ENCODE peak calls at places on chromosomes 2 and 18, in ten cellular contexts. T is heart left ventricle, W is Peyer's patch, Y is IMR-90, Q is left ventricle myocardium inferior, N is breast epithelium, C is mucosa of descending colon, K is lower lobe of right lung, V is adrenal gland, D is A549. A is an unnamed sample.

GRCh38 chr2:65128297-65129190 is 1.4 kb downstream of the RAB1A start:
- DNase-seq in T (no peak), W (no peak), Y (peak; percentile 45), Q (no peak), N (peak; percentile 44), C (peak; percentile 57), K (no peak), V (peak; percentile 28), D (no peak), A (peak; percentile 66)

GRCh38 chr2:201984800-201985525 is 48.7 kb upstream of the FZD7 start:
- DNase-seq in T (no peak), W (no peak), Y (no peak), Q (no peak), N (peak; percentile 91), C (peak; percentile 7), K (no peak), V (no peak), D (no peak), A (no peak)

GRCh38 chr2:111160758-111161157 is 40.0 kb downstream of the BCL2L11 start:
- DNase-seq in T (no peak), W (no peak), Y (peak; percentile 90), Q (no peak), N (no peak), C (no peak), K (no peak), V (no peak), D (no peak), A (peak; percentile 86)

GRCh38 chr2:145203931-145204330 is 684.0 kb upstream of the ZEB2 start:
- DNase-seq in T (no peak), W (no peak), Y (no peak), Q (no peak), N (no peak), C (no peak), K (no peak), V (no peak), D (no peak), A (no peak)

GRCh38 chr2:139142252-139142651 is 362.1 kb upstream of the NXPH2 start:
- DNase-seq in T (no peak), W (no peak), Y (peak; percentile 1), Q (no peak), N (no peak), C (peak; percentile 6), K (no peak), V (no peak), D (no peak), A (peak; percentile 41)

GRCh38 chr18:28581503-28582169 is 404.7 kb upstream of the CDH2 start:
- DNase-seq in T (no peak), W (no peak), Y (no peak), Q (no peak), N (no peak), C (no peak), K (no peak), V (no peak), D (no peak), A (peak; percentile 5)

GRCh38 chr2:45409677-45410076 is 201.4 kb downstream of the SRBD1 start:
- DNase-seq in T (no peak), W (no peak), Y (no peak), Q (no peak), N (no peak), C (no peak), K (no peak), V (no peak), D (no peak), A (no peak)

GRCh38 chr2:163405298-163405697 is 330.5 kb downstream of the FIGN start:
- DNase-seq in T (no peak), W (no peak), Y (no peak), Q (no peak), N (no peak), C (no peak), K (no peak), V (no peak), D (no peak), A (peak; percentile 8)

DNA sequence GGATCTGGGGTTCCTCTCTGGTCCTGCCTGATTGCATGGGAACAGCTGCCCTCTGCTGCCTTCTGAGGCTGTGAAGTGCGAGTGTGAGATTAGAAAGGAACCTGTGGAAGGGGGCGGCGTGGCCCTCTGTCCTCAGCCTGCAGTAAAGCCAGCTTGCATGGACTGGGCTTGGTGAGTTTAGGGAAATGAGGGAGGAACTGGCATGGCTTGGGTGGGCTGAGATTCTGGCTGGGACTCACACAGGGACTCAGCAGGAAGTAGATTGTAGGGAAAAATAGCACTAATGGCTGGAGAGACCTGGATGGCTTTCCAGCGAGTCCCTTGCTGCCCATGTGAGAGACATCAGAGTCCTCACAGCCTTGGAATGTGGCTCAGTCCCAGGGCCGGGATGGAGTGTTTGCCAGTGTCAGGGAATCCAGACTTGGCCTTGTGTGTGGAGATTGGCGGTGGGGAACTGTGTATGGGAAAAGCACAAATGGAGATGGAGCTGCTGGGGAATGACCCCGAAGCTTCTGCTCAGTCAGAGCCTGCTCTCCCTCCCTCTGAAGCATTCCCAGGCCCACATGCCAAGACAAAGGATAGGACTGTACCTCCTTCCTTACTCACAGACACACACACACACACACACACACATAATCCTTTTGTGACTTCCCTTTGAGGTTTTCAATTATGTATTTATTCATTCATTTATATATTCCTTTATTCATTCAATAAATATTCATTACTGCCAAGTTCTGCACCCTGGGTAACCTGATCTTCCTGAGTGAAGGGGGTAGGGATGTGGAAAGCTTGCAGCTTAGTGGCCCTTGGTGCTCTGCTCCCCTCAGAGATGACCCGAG is 115.4 kb downstream of the ACAA2 start:
- DNase-seq in T (peak; percentile 32), W (no peak), Y (peak; percentile 53), Q (peak; percentile 27), N (no peak), C (no peak), K (peak; percentile 49), V (no peak), D (no peak), A (no peak)
- TF ChIP-seq CTCF in T (no peak), W (no peak), Y (no peak), Q (peak; percentile 12), N (no peak), C (no peak), K (no peak), V (no peak), D (no peak), A (no peak)

GRCh38 chr2:43642363-43642762 is 5.3 kb downstream of the PLEKHH2 start:
- DNase-seq in T (no peak), W (no peak), Y (no peak), Q (no peak), N (no peak), C (no peak), K (no peak), V (no peak), D (no peak), A (no peak)

GRCh38 chr2:43634604-43635306 is 2.3 kb upstream of the PLEKHH2 start:
- DNase-seq in T (no peak), W (no peak), Y (peak; percentile 89), Q (no peak), N (no peak), C (no peak), K (no peak), V (no peak), D (peak; percentile 35), A (peak; percentile 82)

GRCh38 chr2:43636616-43637015 is 444 bp upstream of the PLEKHH2 start:
- DNase-seq in T (no peak), W (no peak), Y (no peak), Q (no peak), N (no peak), C (no peak), K (no peak), V (no peak), D (no peak), A (no peak)

GRCh38 chr2:43631918-43632317 is 5.1 kb upstream of the PLEKHH2 start:
- DNase-seq in T (no peak), W (no peak), Y (no peak), Q (no peak), N (no peak), C (no peak), K (no peak), V (no peak), D (no peak), A (no peak)

DNA sequence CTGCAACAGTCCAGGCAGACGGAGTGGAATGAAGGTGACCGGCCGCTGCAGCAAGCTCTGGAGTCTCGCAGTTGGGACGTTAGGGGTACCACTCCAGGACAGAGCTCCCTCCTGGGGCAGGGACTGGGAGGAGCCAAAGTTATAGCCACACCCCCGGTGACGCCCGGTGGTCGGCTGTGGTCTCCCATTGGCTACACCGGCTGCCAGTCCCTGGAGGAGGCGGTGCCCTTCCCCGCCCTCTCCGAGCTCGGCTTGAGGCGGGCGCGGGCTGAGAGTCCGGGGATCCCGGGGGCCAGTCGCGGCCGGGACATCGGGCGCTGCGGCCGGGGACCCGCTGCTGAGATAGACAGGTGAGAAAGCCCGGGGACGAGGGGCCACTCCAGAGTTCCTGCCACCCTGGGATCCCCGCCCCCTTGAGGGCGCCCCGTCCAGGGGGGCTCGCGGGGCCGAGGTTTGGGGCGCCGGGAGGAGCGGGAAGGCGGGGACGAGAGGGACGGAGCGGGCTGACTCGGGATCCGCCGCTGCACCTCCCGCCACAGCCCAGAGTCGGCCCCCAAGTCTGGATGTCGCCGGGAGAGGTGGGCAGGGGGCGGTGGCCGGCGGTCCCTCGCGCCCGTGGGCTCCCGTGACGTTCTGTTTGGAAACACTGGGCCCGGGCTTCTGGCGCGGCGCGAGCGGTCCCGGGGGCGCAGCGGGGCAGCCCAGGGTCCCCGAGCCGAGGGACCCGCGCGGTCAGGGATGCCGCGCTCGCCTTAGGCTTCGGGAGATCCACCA is at the start of gene PLEKHH2:
- DNase-seq in T (peak; percentile 88), W (peak; percentile 90), Y (peak; percentile 83), Q (peak; percentile 87), N (peak; percentile 91), C (peak; percentile 92), K (peak; percentile 88), V (peak; percentile 92), D (peak; percentile 94), A (peak; percentile 87)
- H3K4me3 ChIP-seq in T (peak within 1 kb of the TSS; percentile 77), W (peak within 1 kb of the TSS; percentile 73), Y (peak within 1 kb of the TSS; percentile 73), Q (peak within 1 kb of the TSS; percentile 86), N (peak within 1 kb of the TSS; percentile 95), C (peak within 1 kb of the TSS; percentile 44), K (peak within 1 kb of the TSS; percentile 91), V (peak within 1 kb of the TSS; percentile 83), D (peak within 1 kb of the TSS; percentile 80), A (peak within 1 kb of the TSS; percentile 76)

DNA sequence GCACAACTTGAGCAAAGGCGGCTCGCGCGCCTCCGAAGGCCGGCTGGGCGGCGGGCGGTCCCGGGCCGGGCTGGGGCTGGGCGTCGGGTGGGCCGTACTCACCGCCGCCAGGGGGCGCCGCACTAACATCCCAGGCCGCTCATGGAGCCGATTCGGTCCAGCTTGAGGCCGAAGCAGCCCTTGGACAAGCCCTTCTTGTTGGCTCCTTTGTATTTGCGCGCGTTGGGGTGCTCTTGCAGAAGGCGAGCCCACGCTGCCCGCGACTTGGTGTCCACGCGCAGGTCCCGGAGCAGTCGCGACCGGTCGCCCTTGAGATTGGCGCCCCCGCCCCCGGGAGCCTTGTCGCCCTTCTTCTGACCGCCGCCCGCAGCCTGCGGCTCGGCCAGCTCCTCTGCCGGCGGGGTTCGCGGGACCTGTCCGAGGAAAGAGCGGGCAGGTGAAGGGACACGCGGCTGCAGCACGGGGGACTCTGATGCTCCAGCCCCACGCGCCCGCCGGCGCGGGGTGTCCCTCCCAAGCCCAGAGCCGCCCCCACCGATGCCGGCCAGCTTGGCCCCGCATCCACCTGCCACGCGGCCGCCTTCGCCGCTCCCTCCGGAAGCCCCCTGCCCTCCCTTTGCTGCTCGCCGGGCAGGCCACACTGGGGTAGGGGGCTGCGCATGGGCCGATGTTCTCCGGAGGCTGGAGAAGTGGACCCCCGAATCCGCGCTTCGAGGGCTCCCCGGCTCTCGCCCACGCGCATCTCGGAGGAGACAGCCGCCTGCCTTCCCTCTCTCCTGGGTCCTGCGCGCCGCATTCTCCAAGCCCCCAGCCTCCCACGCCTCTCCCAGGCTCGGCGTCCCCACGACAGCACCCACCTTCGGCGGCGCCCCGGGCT is 655 bp downstream of the NPPC start:
- DNase-seq in T (peak; percentile 84), W (peak; percentile 86), Y (peak; percentile 83), Q (peak; percentile 86), N (peak; percentile 72), C (peak; percentile 89), K (peak; percentile 86), V (peak; percentile 85), D (peak; percentile 86), A (peak; percentile 93)
- TF ChIP-seq CTCF in T (peak; percentile 96), W (peak; percentile 91), Y (peak; percentile 92), Q (peak; percentile 96), N (peak; percentile 92), C (peak; percentile 85), K (peak; percentile 96), V (peak; percentile 60), D (peak; percentile 94), A (peak; percentile 69)

GRCh38 chr2:70088508-70089219 is 1.4 kb downstream of the PCBP1 start:
- DNase-seq in T (no peak), W (no peak), Y (peak; percentile 6), Q (no peak), N (no peak), C (no peak), K (no peak), V (no peak), D (no peak), A (peak; percentile 37)

GRCh38 chr2:70090706-70091334 is 3.5 kb downstream of the PCBP1 start:
- DNase-seq in T (no peak), W (peak; percentile 15), Y (no peak), Q (no peak), N (peak; percentile 16), C (no peak), K (no peak), V (no peak), D (no peak), A (no peak)

GRCh38 chr2:70089220-70089945 is 2.1 kb downstream of the PCBP1 start:
- DNase-seq in T (peak; percentile 37), W (peak; percentile 48), Y (no peak), Q (peak; percentile 22), N (peak; percentile 44), C (no peak), K (no peak), V (peak; percentile 57), D (peak; percentile 39), A (peak; percentile 42)

GRCh38 chr2:70091364-70091763 is 4.1 kb downstream of the PCBP1 start:
- DNase-seq in T (no peak), W (no peak), Y (no peak), Q (no peak), N (no peak), C (no peak), K (no peak), V (no peak), D (no peak), A (no peak)

GRCh38 chr2:70089946-70090523 is 2.8 kb downstream of the PCBP1 start:
- DNase-seq in T (no peak), W (peak; percentile 19), Y (no peak), Q (no peak), N (peak; percentile 5), C (no peak), K (no peak), V (no peak), D (no peak), A (no peak)
- H3K4me3 ChIP-seq in T (peak overlapping the region; percentile 90), W (peak overlapping the region; percentile 76), Y (no peak overlapping the region), Q (peak overlapping the region; percentile 82), N (peak overlapping the region; percentile 77), C (no peak overlapping the region), K (peak overlapping the region; percentile 99), V (peak overlapping the region; percentile 69), D (peak overlapping the region; percentile 96), A (peak overlapping the region; percentile 75)